ENCODE peak calls at places on chromosomes 5 and 9, in six cellular contexts. T, B, C, M, Q and N are unnamed samples.

GRCh38 chr9:109264865-109265532 is 55.9 kb downstream of the EPB41L4B start:
- DNase-seq in T (no peak), B (no peak), C (no peak), M (no peak), Q (no peak), N (no peak)

GRCh38 chr5:180470966-180471582 is 23.1 kb upstream of the CNOT6 start:
- DNase-seq in T (peak; percentile 78), B (peak; percentile 12), C (peak; percentile 32), M (no peak), Q (no peak), N (no peak)

GRCh38 chr5:172954277-172954676 is 4.9 kb upstream of the RPL26L1 start:
- DNase-seq in T (no peak), B (no peak), C (no peak), M (no peak), Q (no peak), N (no peak)

GRCh38 chr5:80343067-80343466 is 23.3 kb downstream of the SPZ1 start:
- DNase-seq in T (no peak), B (no peak), C (peak; percentile 23), M (no peak), Q (no peak), N (no peak)

GRCh38 chr5:39200081-39200480 is 19.3 kb downstream of the FYB1 start:
- DNase-seq in T (no peak), B (no peak), C (no peak), M (no peak), Q (no peak), N (no peak)

GRCh38 chr5:80755634-80756033 is 100.9 kb upstream of the DHFR start:
- DNase-seq in T (peak; percentile 18), B (peak; percentile 20), C (no peak), M (no peak), Q (no peak), N (no peak)

GRCh38 chr5:81972496-81972791 is 621 bp downstream of the ATG10 start:
- DNase-seq in T (no peak), B (no peak), C (no peak), M (no peak), Q (no peak), N (no peak)

GRCh38 chr5:38660194-38660668 is 103.8 kb upstream of the LIFR start:
- DNase-seq in T (peak; percentile 58), B (no peak), C (no peak), M (no peak), Q (no peak), N (peak; percentile 39)

GRCh38 chr5:126594077-126594476 is 942 bp downstream of the ALDH7A1 start:
- DNase-seq in T (peak; percentile 29), B (peak; percentile 69), C (no peak), M (peak; percentile 36), Q (no peak), N (no peak)

DNA sequence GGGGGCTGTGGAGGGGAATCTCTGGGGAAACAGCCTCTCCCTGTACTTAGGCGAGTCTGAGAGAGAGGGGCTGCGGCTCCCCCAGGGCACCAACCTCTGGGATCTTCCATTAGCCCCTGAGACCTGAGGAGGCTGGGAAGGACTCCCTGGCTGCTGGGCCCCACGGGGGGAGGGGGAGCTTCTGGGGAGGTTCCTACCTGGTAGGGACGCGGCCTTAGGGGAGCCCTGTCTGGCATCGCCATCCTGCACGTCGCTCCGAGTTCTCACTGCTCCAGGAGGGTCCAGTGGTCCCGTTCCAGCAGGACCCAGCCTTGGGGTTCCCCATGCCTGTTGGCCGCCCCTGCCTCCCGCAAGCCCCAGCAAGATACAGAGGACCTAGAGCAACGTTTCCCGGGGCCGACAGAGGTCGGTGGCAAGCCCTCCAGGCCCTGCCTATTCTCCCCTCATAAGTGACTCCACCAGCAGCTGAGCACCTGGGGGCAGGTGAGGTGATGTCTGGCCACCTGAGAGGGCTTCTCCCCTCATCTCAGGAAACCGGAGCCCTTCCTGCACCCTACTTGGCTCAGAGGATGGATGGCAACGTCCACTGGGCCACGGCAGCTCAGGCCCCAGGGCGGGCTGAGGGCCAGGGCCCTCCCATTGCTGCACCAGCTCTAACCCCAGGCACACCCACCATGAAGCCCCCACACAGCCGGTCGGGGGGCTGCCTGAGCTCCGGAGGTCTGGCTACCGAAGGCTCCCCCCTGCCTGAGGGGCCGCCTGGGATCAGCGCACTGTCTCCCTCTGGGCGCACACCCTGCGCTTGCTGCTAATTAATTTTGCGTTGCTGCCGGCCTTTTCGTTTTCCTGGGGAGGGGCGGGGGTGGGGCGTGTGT is 22.5 kb downstream of the TPPP start:
- DNase-seq in T (no peak), B (no peak), C (no peak), M (no peak), Q (no peak), N (no peak)
- H3K9ac ChIP-seq in T (no peak overlapping the region), B (no peak overlapping the region), C (no peak overlapping the region), M (no peak overlapping the region), Q (no peak overlapping the region), N (no peak overlapping the region)

GRCh38 chr9:84670106-84670800 is 724 bp downstream of the NTRK2 start:
- DNase-seq in T (peak; percentile 80), B (no peak), C (no peak), M (no peak), Q (no peak), N (no peak)
- TF ChIP-seq EZH2 in T (peak; percentile 94), B (no peak), C (no peak), M (peak; percentile 92), Q (peak; percentile 93), N (no peak)

GRCh38 chr9:129765764-129766317 is 13.0 kb upstream of the PTGES start:
- DNase-seq in T (no peak), B (no peak), C (no peak), M (no peak), Q (no peak), N (no peak)

GRCh38 chr9:129761901-129762359 is 9.1 kb upstream of the PTGES start:
- DNase-seq in T (peak; percentile 58), B (no peak), C (no peak), M (no peak), Q (no peak), N (no peak)

GRCh38 chr9:129759804-129760502 is 7.1 kb upstream of the PTGES start:
- DNase-seq in T (no peak), B (no peak), C (no peak), M (no peak), Q (no peak), N (no peak)

GRCh38 chr9:129761293-129761900 is 8.6 kb upstream of the PTGES start:
- DNase-seq in T (no peak), B (no peak), C (no peak), M (no peak), Q (no peak), N (no peak)

DNA sequence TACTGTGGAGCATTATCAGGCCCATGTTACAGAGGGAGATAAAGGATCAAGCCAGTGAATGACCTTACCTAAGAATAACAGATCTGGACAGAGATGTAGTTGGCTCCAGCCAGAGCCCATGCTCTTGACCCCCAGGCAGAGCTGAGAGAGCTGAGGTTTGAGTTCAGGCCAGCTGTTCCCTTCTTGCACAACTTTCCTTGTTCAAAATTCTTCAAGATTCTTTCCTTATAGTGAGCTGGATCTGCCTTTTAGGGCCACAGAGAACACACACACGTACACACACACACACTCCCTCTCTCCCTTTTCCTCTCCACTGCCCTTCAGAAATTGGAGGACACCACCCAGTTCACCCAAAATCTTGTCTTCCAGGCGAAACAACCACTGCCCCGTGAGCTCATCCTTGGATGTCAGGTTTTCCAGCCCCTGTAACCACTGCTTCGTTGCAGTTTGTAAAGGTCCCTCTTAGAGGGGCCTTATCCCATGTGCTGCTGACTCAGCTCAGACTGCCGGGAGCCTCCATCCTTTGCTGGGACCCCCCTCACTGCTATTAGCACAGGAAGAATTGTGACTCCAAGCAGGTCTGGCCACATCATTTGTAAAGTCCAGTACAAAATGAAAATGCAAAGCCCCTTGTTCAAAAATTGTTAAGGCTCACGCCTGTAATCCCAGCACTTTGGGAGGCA is 10.5 kb upstream of the PTGES start:
- DNase-seq in T (no peak), B (no peak), C (no peak), M (no peak), Q (no peak), N (no peak)
- H3K27ac ChIP-seq in T (no peak overlapping the region), B (no peak overlapping the region), C (peak overlapping the region; percentile 63), M (no peak overlapping the region), Q (no peak overlapping the region), N (no peak overlapping the region)

DNA sequence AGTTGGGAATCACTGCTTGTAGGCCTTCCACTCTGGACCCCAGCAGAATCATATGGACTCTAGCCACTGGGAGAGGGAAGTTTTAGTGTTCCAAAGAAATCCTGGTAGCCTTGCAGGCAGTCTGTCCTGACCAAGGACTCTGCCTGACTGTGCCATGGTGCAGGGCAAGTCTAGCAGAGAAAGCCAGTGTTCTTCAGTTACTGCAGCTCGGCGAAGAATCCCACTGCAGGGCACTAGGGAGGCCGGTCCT is 20.3 kb upstream of the MATR3 start:
- DNase-seq in T (peak; percentile 70), B (no peak), C (no peak), M (no peak), Q (no peak), N (no peak)
- H3K9ac ChIP-seq in T (no peak overlapping the region), B (no peak overlapping the region), C (peak overlapping the region; percentile 95), M (peak overlapping the region; percentile 95), Q (no peak overlapping the region), N (peak overlapping the region; percentile 4)

GRCh38 chr9:14314424-14314928 is 535 bp upstream of the NFIB start:
- DNase-seq in T (peak; percentile 39), B (peak; percentile 94), C (peak; percentile 19), M (peak; percentile 75), Q (no peak), N (peak; percentile 87)

GRCh38 chr9:14317667-14318255 is 3.8 kb upstream of the NFIB start:
- DNase-seq in T (no peak), B (no peak), C (no peak), M (no peak), Q (no peak), N (no peak)

GRCh38 chr9:14314929-14315753 is 1.2 kb upstream of the NFIB start:
- DNase-seq in T (peak; percentile 60), B (peak; percentile 85), C (no peak), M (no peak), Q (no peak), N (no peak)

GRCh38 chr9:14316574-14317304 is 2.8 kb upstream of the NFIB start:
- DNase-seq in T (peak; percentile 14), B (no peak), C (no peak), M (no peak), Q (no peak), N (no peak)

GRCh38 chr9:14315754-14316573 is 2.0 kb upstream of the NFIB start:
- DNase-seq in T (peak; percentile 49), B (no peak), C (no peak), M (no peak), Q (no peak), N (no peak)
- TF ChIP-seq EZH2 in T (peak; percentile 82), B (no peak), C (no peak), M (no peak), Q (no peak), N (no peak)

GRCh38 chr9:124792257-124792975 is 15.5 kb downstream of the OLFML2A start:
- DNase-seq in T (no peak), B (no peak), C (no peak), M (no peak), Q (no peak), N (no peak)
- H3K27ac ChIP-seq in T (no peak overlapping the region), B (no peak overlapping the region), C (no peak overlapping the region), M (no peak overlapping the region), Q (no peak overlapping the region), N (no peak overlapping the region)